ENCODE peak calls at places on chromosomes 12 and 14, in seven cellular contexts. L is cardiac fibroblast, X is MCF 10A, N is GM13976, M is GM12864, O is neural progenitor cell, W is osteocyte. C is an unnamed sample.

GRCh38 chr12:113436993-113437728 is 15.0 kb downstream of the SDSL start:
- DNase-seq in L (no peak), N (no peak), W (no peak), O (no peak), M (no peak), X (no peak), C (no peak)

GRCh38 chr12:3436496-3437060 is 54.4 kb upstream of the PRMT8 start:
- DNase-seq in W (no peak), X (no peak), O (no peak), N (no peak), M (no peak), L (no peak), C (no peak)

GRCh38 chr12:19892186-19892585 is 452.9 kb downstream of the AEBP2 start:
- DNase-seq in N (no peak), W (no peak), O (no peak), X (no peak), L (no peak), M (no peak), C (no peak)

GRCh38 chr14:22898302-22898894 is 15.4 kb downstream of the REM2 start:
- DNase-seq in O (no peak), X (peak; percentile 65), L (peak; percentile 23), M (no peak), N (no peak), W (no peak), C (no peak)

GRCh38 chr14:104360522-104360921 is 219.0 kb upstream of the C14orf180 start:
- DNase-seq in W (no peak), M (no peak), N (no peak), L (no peak), O (no peak), X (no peak), C (no peak)

GRCh38 chr14:106377432-106377831 is 851.0 kb downstream of the TMEM121 start:
- DNase-seq in L (no peak), X (no peak), M (no peak), N (no peak), W (peak; percentile 63), O (no peak), C (no peak)

GRCh38 chr14:80390911-80391310 is 179.6 kb upstream of the DIO2 start:
- DNase-seq in M (no peak), W (no peak), N (no peak), O (peak; percentile 31), X (peak; percentile 44), L (peak; percentile 51), C (no peak)

GRCh38 chr12:59185291-59185690 is 265.0 kb upstream of the LRIG3 start:
- DNase-seq in X (no peak), L (no peak), M (no peak), N (no peak), W (no peak), O (no peak), C (no peak)

GRCh38 chr14:34175574-34175973 is 224.7 kb upstream of the EGLN3 start:
- DNase-seq in X (no peak), O (no peak), N (no peak), W (no peak), M (peak; percentile 15), L (no peak), C (no peak)

GRCh38 chr12:124661382-124661781 is 94.0 kb upstream of the NCOR2 start:
- DNase-seq in W (no peak), N (no peak), O (no peak), M (no peak), L (no peak), X (no peak), C (no peak)

GRCh38 chr12:123089631-123090353 is 61.1 kb downstream of the PITPNM2 start:
- DNase-seq in W (no peak), M (no peak), X (peak; percentile 95), L (peak; percentile 86), N (no peak), O (no peak), C (no peak)

GRCh38 chr12:59404109-59404650 is 191.6 kb upstream of the SLC16A7 start:
- DNase-seq in X (peak; percentile 39), N (no peak), L (no peak), O (no peak), W (no peak), M (no peak), C (no peak)

GRCh38 chr12:56028511-56029165 is 7.8 kb downstream of the IKZF4 start:
- DNase-seq in L (peak; percentile 42), W (no peak), O (no peak), X (peak; percentile 27), M (no peak), N (no peak), C (no peak)

GRCh38 chr14:70987042-70987441 is 79.8 kb downstream of the PCNX1 start:
- DNase-seq in L (peak; percentile 54), M (no peak), X (no peak), W (no peak), N (no peak), O (no peak), C (no peak)

GRCh38 chr12:81896771-81897170 is 137.6 kb upstream of the PPFIA2 start:
- DNase-seq in W (no peak), N (no peak), X (no peak), M (no peak), L (no peak), O (peak; percentile 25), C (no peak)

GRCh38 chr14:47040490-47040889 is 388.9 kb upstream of the RPL10L start:
- DNase-seq in W (no peak), O (peak; percentile 50), X (peak; percentile 14), L (no peak), M (no peak), N (no peak), C (no peak)
- TF ChIP-seq CTCF in W (peak; percentile 48), O (peak; percentile 57), X (no peak), L (no peak), M (no peak), N (no peak), C (no peak)

GRCh38 chr12:71732357-71732712 is 22.3 kb upstream of the RAB21 start:
- DNase-seq in X (no peak), O (no peak), N (no peak), L (no peak), W (no peak), M (no peak), C (no peak)

GRCh38 chr12:71727958-71728357 is 26.7 kb upstream of the RAB21 start:
- DNase-seq in O (no peak), W (no peak), N (no peak), M (no peak), X (no peak), L (no peak), C (no peak)

GRCh38 chr12:71730936-71731335 is 23.7 kb upstream of the RAB21 start:
- DNase-seq in L (no peak), N (no peak), X (no peak), M (no peak), W (no peak), O (no peak), C (no peak)

GRCh38 chr12:71726548-71726947 is 28.1 kb upstream of the RAB21 start:
- DNase-seq in M (no peak), W (no peak), O (no peak), X (no peak), L (no peak), N (no peak), C (no peak)

GRCh38 chr12:71731439-71732356 is 23.0 kb upstream of the RAB21 start:
- DNase-seq in X (no peak), L (peak; percentile 71), M (no peak), W (no peak), N (no peak), O (peak; percentile 33), C (no peak)
- TF ChIP-seq CTCF in X (no peak), L (no peak), M (no peak), W (no peak), N (no peak), O (peak; percentile 21), C (no peak)

GRCh38 chr12:468671-469389 is 9.1 kb downstream of the B4GALNT3 start:
- DNase-seq in O (no peak), X (peak; percentile 45), L (no peak), W (no peak), M (no peak), N (no peak), C (no peak)

GRCh38 chr12:466039-466438 is 6.3 kb downstream of the B4GALNT3 start:
- DNase-seq in W (no peak), O (no peak), N (no peak), M (no peak), L (no peak), X (no peak), C (no peak)

GRCh38 chr12:467591-467990 is 7.9 kb downstream of the B4GALNT3 start:
- DNase-seq in W (no peak), O (no peak), M (no peak), N (no peak), L (no peak), X (no peak), C (no peak)

GRCh38 chr12:464484-465267 is 4.9 kb downstream of the B4GALNT3 start:
- DNase-seq in L (no peak), W (no peak), M (no peak), X (no peak), O (no peak), N (no peak), C (no peak)

GRCh38 chr12:466762-467161 is 7.0 kb downstream of the B4GALNT3 start:
- DNase-seq in L (no peak), X (no peak), O (no peak), N (no peak), M (no peak), W (no peak), C (no peak)
- TF ChIP-seq CTCF in L (no peak), X (no peak), O (no peak), N (no peak), M (no peak), W (no peak), C (no peak)

GRCh38 chr14:50229646-50230045 is 1.7 kb downstream of the SOS2 start:
- DNase-seq in N (no peak), M (no peak), X (no peak), L (no peak), W (no peak), O (no peak), C (no peak)

GRCh38 chr14:50230601-50231474 is 540 bp downstream of the SOS2 start:
- DNase-seq in N (peak; percentile 58), O (peak; percentile 26), W (no peak), L (peak; percentile 66), M (no peak), X (peak; percentile 71), C (peak; percentile 52)

GRCh38 chr14:50233335-50234250 is 2.2 kb upstream of the SOS2 start:
- DNase-seq in M (no peak), O (no peak), W (no peak), L (no peak), X (no peak), N (no peak), C (no peak)

GRCh38 chr14:50232276-50232642 is 881 bp upstream of the SOS2 start:
- DNase-seq in N (no peak), L (no peak), X (no peak), M (no peak), O (no peak), W (no peak), C (no peak)

DNA sequence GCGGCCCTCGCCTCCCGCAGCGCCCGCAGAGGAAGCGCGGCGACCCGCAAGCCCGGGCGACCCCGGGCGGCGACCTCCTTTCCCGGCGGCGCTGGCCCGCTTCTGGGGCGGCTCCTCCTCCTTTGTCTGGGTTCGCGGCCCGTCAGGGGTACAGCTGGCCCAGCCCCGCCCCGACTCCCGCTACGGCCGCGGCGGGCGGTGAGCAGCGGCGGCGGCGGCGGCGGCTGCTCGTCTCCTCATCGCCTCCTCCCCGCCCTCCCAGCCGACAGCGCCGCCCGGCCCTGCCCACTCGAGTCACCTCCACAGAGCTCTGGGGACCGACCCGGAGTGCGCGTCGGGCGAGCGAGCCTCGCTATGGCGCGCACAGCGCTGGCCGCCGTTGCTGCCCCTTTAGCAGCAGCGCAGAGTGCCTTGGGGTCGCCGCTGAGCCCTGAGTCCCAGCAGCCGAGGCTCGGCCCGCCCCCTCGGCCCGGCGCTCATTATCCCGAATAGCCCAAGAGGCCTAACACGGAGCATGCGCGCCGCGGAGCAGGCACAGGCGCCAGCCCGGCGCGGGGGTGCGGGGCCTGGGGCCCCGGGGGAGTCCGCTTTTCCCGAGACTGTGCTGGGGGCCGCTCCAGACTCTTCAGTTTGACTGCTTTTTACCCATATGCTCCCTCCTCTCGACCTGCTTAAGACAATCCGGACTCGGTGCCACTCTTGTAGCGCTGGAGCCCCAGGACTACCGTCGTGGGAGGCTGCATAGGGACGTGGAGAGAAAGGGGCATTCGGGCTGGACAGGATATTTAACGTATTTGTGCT is at the start of gene SOS2:
- DNase-seq in X (peak; percentile 83), M (no peak), W (peak; percentile 95), L (peak; percentile 87), O (peak; percentile 97), N (peak; percentile 90), C (peak; percentile 90)
- TF ChIP-seq CTCF in X (no peak), M (no peak), W (no peak), L (no peak), O (peak; percentile 13), N (no peak), C (no peak)

C was measured in GM10248.